ENCODE peak calls at places on chromosomes 2 and 18, in seven cellular contexts. U is ureter; Y is HEK293T; X is stomach; S is NCI-H510A treated with DMSO at 0.1 percent for 48 hours; E is stimulated activated CD4-positive, alpha-beta T cell treated with anti-CD3 and anti-CD28 coated beads, Interleukin-1b, Interleukin-23, amount 100 ng/mL, for 24 hours; K is tibial nerve. V is an unnamed sample.
A peak's percentile ranks its signal among the peaks of the same experiment; 100 is the strongest.

GRCh38 chr18:63202814-63203213 is 116.8 kb downstream of the BCL2 start:
- DNase-seq in K (no peak), X (no peak), U (no peak), E (no peak), Y (no peak), S (no peak), V (no peak)

GRCh38 chr2:14401838-14402237 is 230.7 kb upstream of the LRATD1 start:
- DNase-seq in U (no peak), K (no peak), E (no peak), Y (no peak), S (peak; percentile 99), X (no peak), V (no peak)

GRCh38 chr2:225076125-225076524 is 33.9 kb upstream of the DOCK10 start:
- DNase-seq in K (no peak), S (no peak), U (no peak), E (no peak), X (no peak), Y (no peak), V (no peak)

GRCh38 chr2:116952254-116952653 is 862.2 kb upstream of the DDX18 start:
- DNase-seq in K (no peak), S (no peak), U (no peak), E (no peak), X (no peak), Y (no peak), V (peak; percentile 7)

GRCh38 chr18:74731097-74731496 is 133.4 kb downstream of the ZNF407 start:
- DNase-seq in S (no peak), U (no peak), K (no peak), Y (no peak), E (no peak), X (no peak), V (no peak)

GRCh38 chr2:128416366-128416765 is 97.7 kb upstream of the HS6ST1 start:
- DNase-seq in X (peak; percentile 23), E (no peak), U (peak; percentile 17), K (no peak), S (no peak), Y (no peak), V (no peak)

GRCh38 chr2:85175369-85176299 is 42.4 kb downstream of the TCF7L1 start:
- DNase-seq in U (no peak), X (no peak), S (peak; percentile 36), K (no peak), Y (no peak), E (no peak), V (no peak)

GRCh38 chr2:45009928-45010705 is 865 bp upstream of the SIX2 start:
- DNase-seq in E (no peak), U (peak; percentile 75), K (peak; percentile 35), X (peak; percentile 59), Y (peak; percentile 59), S (peak; percentile 46), V (peak; percentile 18)

GRCh38 chr2:12931211-12931844 is 214.6 kb downstream of the TRIB2 start:
- DNase-seq in Y (peak; percentile 26), X (no peak), S (peak; percentile 21), E (no peak), K (no peak), U (no peak), V (no peak)

GRCh38 chr2:62653582-62654422 is 51.7 kb upstream of the EHBP1 start:
- DNase-seq in E (no peak), X (no peak), S (no peak), Y (no peak), U (no peak), K (no peak), V (no peak)

GRCh38 chr2:235647836-235648235 is 154.0 kb downstream of the AGAP1 start:
- DNase-seq in K (no peak), Y (no peak), E (no peak), U (no peak), X (no peak), S (no peak), V (no peak)

GRCh38 chr2:216044883-216045499 is 31.6 kb upstream of the MREG start:
- DNase-seq in X (no peak), K (no peak), Y (no peak), U (no peak), S (no peak), E (no peak), V (no peak)

GRCh38 chr2:154402138-154402714 is 296.3 kb upstream of the KCNJ3 start:
- DNase-seq in X (no peak), S (peak; percentile 13), E (no peak), Y (peak; percentile 26), K (no peak), U (no peak), V (no peak)

GRCh38 chr2:119142822-119143221 is 15.7 kb downstream of the C1QL2 start:
- DNase-seq in E (no peak), S (peak; percentile 40), K (no peak), X (no peak), Y (no peak), U (no peak), V (no peak)

GRCh38 chr2:207253946-207254345 is 88.2 kb upstream of the KLF7 start:
- DNase-seq in K (no peak), E (no peak), Y (no peak), U (no peak), S (no peak), X (no peak), V (no peak)

GRCh38 chr2:38415023-38415422 is 38.0 kb upstream of the ATL2 start:
- DNase-seq in Y (no peak), K (no peak), U (no peak), X (no peak), S (no peak), E (no peak), V (no peak)

GRCh38 chr2:175187378-175187777 is 5.9 kb upstream of the ATP5MC3 start:
- DNase-seq in S (no peak), U (no peak), X (no peak), K (no peak), E (no peak), Y (peak; percentile 30), V (no peak)

GRCh38 chr2:64913357-64913869 is 75.8 kb upstream of the SLC1A4 start:
- DNase-seq in X (peak; percentile 35), E (no peak), K (no peak), S (peak; percentile 47), Y (peak; percentile 18), U (no peak), V (peak; percentile 52)

GRCh38 chr2:144432921-144433320 is 87.0 kb downstream of the ZEB2 start:
- DNase-seq in X (no peak), E (no peak), Y (no peak), K (no peak), S (no peak), U (no peak), V (no peak)

GRCh38 chr2:11577101-11577883 is 43.4 kb downstream of the GREB1 start:
- DNase-seq in S (no peak), U (no peak), X (no peak), E (no peak), Y (no peak), K (no peak), V (no peak)

GRCh38 chr2:181172676-181173075 is 192.3 kb downstream of the UBE2E3 start:
- DNase-seq in U (no peak), K (no peak), X (no peak), E (no peak), Y (no peak), S (no peak), V (no peak)

GRCh38 chr2:227191367-227191766 is 26.9 kb downstream of the COL4A3 start:
- DNase-seq in E (no peak), S (peak; percentile 14), K (no peak), U (no peak), X (no peak), Y (peak; percentile 22), V (no peak)

GRCh38 chr2:28367667-28368416 is 24.8 kb upstream of the FOSL2 start:
- DNase-seq in U (no peak), X (no peak), S (no peak), E (no peak), K (no peak), Y (no peak), V (peak; percentile 63)

GRCh38 chr2:159793265-159793664 is 4.7 kb downstream of the CD302 start:
- DNase-seq in E (no peak), X (no peak), Y (no peak), K (no peak), U (no peak), S (no peak), V (no peak)

GRCh38 chr18:58416014-58416703 is 212.7 kb downstream of the ALPK2 start:
- DNase-seq in Y (no peak), U (no peak), E (no peak), X (no peak), S (no peak), K (no peak), V (no peak)

GRCh38 chr18:2223859-2224258 is 347.4 kb downstream of the METTL4 start:
- DNase-seq in Y (no peak), S (no peak), K (no peak), E (no peak), X (no peak), U (no peak), V (no peak)

GRCh38 chr2:232549655-232550350 is 554 bp downstream of the TIGD1 start:
- DNase-seq in U (no peak), K (no peak), X (no peak), Y (no peak), S (no peak), E (no peak), V (no peak)

GRCh38 chr2:175976758-175977157 is 25.3 kb downstream of the LNPK start:
- DNase-seq in Y (no peak), K (no peak), E (no peak), X (no peak), S (no peak), U (no peak), V (no peak)

GRCh38 chr2:95062716-95063400 is 37.4 kb downstream of the MAL start:
- DNase-seq in X (no peak), U (peak; percentile 42), K (no peak), Y (no peak), E (no peak), S (peak; percentile 23), V (no peak)

GRCh38 chr2:38652431-38653273 is 13.3 kb upstream of the GALM start:
- DNase-seq in U (no peak), S (no peak), X (no peak), K (no peak), Y (no peak), E (no peak), V (no peak)

GRCh38 chr2:12501469-12502147 is 215.1 kb upstream of the TRIB2 start:
- DNase-seq in K (no peak), Y (no peak), X (no peak), S (no peak), U (no peak), E (no peak), V (peak; percentile 34)

GRCh38 chr2:7725132-7725849 is 808.1 kb downstream of the RNF144A start:
- DNase-seq in X (no peak), Y (no peak), S (no peak), E (no peak), U (no peak), K (no peak), V (no peak)

GRCh38 chr18:72762505-72763122 is 105.2 kb downstream of the NETO1 start:
- DNase-seq in Y (peak; percentile 8), K (no peak), X (no peak), E (no peak), U (no peak), S (peak; percentile 97), V (no peak)

GRCh38 chr2:64609229-64609994 is 44.3 kb downstream of the SERTAD2 start:
- DNase-seq in X (peak; percentile 70), Y (peak; percentile 92), S (no peak), E (peak; percentile 23), K (no peak), U (peak; percentile 53), V (peak; percentile 74)

GRCh38 chr2:119608553-119608952 is 64.3 kb downstream of the CFAP221 start:
- DNase-seq in U (no peak), X (no peak), Y (no peak), S (no peak), E (no peak), K (no peak), V (no peak)

GRCh38 chr2:218146056-218146455 is 20.2 kb downstream of the CXCR2 start:
- DNase-seq in S (no peak), E (no peak), U (no peak), X (no peak), K (no peak), Y (no peak), V (no peak)

GRCh38 chr2:73886357-73886756 is 6.5 kb upstream of the ACTG2 start:
- DNase-seq in X (no peak), U (no peak), K (no peak), Y (no peak), S (no peak), E (peak; percentile 21), V (no peak)

GRCh38 chr2:27621524-27621923 is 7.3 kb downstream of the CCDC121 start:
- DNase-seq in U (no peak), K (no peak), S (no peak), X (no peak), E (no peak), Y (no peak), V (no peak)